ENCODE peak calls at places on chromosomes 1 and 21, in seven cellular contexts. Z, V, A, I, S, R and U are unnamed samples.

GRCh38 chr21:45872471-45872870 is 109.1 kb upstream of the COL6A1 start:
- DNase-seq in Z (no peak), A (no peak), R (no peak), S (no peak), V (no peak), I (no peak), U (no peak)

GRCh38 chr1:8473892-8474300 is 156.0 kb downstream of the SLC45A1 start:
- DNase-seq in Z (no peak), I (no peak), A (peak), R (no peak), S (no peak), V (no peak), U (no peak)

GRCh38 chr1:219582865-219583264 is 30.0 kb downstream of the ZC3H11B start:
- DNase-seq in R (no peak), Z (no peak), S (no peak), V (no peak), I (no peak), A (no peak), U (no peak)

GRCh38 chr1:41175546-41175945 is 66.6 kb downstream of the SCMH1 start:
- DNase-seq in S (no peak), I (no peak), V (no peak), R (peak), Z (no peak), A (no peak), U (no peak)

GRCh38 chr21:45698493-45698947 is 55.0 kb downstream of the PCBP3 start:
- DNase-seq in A (peak), S (no peak), I (peak), Z (no peak), V (no peak), R (no peak), U (no peak)

GRCh38 chr1:52636701-52637695 is 4.0 kb downstream of the SHISAL2A start:
- DNase-seq in I (no peak), S (no peak), A (no peak), V (peak), R (no peak), Z (no peak), U (no peak)

GRCh38 chr1:232226197-232226681 is 403.7 kb downstream of the SIPA1L2 start:
- DNase-seq in A (no peak), Z (peak), S (peak), I (peak), R (peak), V (peak), U (peak)

GRCh38 chr1:224357626-224358124 is 996 bp downstream of the CNIH4 start:
- DNase-seq in R (no peak), Z (peak), V (no peak), S (no peak), I (peak), A (no peak), U (peak)

GRCh38 chr21:41845310-41846032 is 33.7 kb downstream of the PRDM15 start:
- DNase-seq in I (no peak), R (no peak), Z (no peak), V (no peak), A (no peak), S (no peak), U (no peak)

GRCh38 chr1:56819393-56819899 is at the start of gene FYB2:
- DNase-seq in A (no peak), Z (peak), V (no peak), R (no peak), S (peak), I (no peak), U (no peak)

GRCh38 chr1:230548997-230549396 is 93.3 kb upstream of the COG2 start:
- DNase-seq in Z (no peak), A (peak), I (no peak), V (no peak), S (peak), R (peak), U (peak)

GRCh38 chr1:24415334-24415909 is at the start of gene NIPAL3:
- DNase-seq in Z (peak), R (peak), I (peak), A (peak), S (peak), V (peak), U (peak)

GRCh38 chr1:235239821-235240220 is 78.8 kb upstream of the RBM34 start:
- DNase-seq in V (no peak), Z (no peak), I (no peak), A (no peak), S (no peak), R (no peak), U (no peak)

GRCh38 chr1:229664133-229664689 is 38.2 kb downstream of the URB2 start:
- DNase-seq in R (no peak), I (no peak), Z (peak), V (peak), S (no peak), A (no peak), U (peak)

GRCh38 chr21:36212513-36212780 is 55.8 kb downstream of the DOP1B start:
- DNase-seq in V (no peak), Z (no peak), S (no peak), I (no peak), A (no peak), R (no peak), U (no peak)

GRCh38 chr1:235642943-235643371 is 6.6 kb downstream of the GNG4 start:
- DNase-seq in I (no peak), V (no peak), A (no peak), S (no peak), Z (peak), R (no peak), U (no peak)

GRCh38 chr1:25645641-25646400 is 29.2 kb downstream of the MAN1C1 start:
- DNase-seq in V (no peak), R (no peak), I (no peak), Z (no peak), S (no peak), A (peak), U (no peak)

GRCh38 chr1:116290085-116290670 is 82.9 kb upstream of the ATP1A1 start:
- DNase-seq in I (no peak), V (no peak), R (no peak), Z (no peak), S (no peak), A (no peak), U (no peak)

GRCh38 chr21:33561373-33561772 is 18.5 kb downstream of the SON start:
- DNase-seq in I (peak), Z (no peak), A (no peak), S (no peak), R (no peak), V (no peak), U (no peak)

GRCh38 chr1:162284206-162284955 is 92.3 kb downstream of the SPATA46 start:
- DNase-seq in Z (no peak), S (no peak), R (no peak), V (no peak), I (no peak), A (no peak), U (no peak)

GRCh38 chr1:198465201-198466144 is 75.0 kb downstream of the ATP6V1G3 start:
- DNase-seq in A (peak), S (peak), V (no peak), Z (no peak), I (peak), R (peak), U (peak)

GRCh38 chr1:232378266-232379041 is 251.5 kb downstream of the SIPA1L2 start:
- DNase-seq in R (no peak), I (no peak), A (no peak), Z (no peak), V (no peak), S (peak), U (peak)

GRCh38 chr21:37207441-37208009 is 59.6 kb downstream of the VPS26C start:
- DNase-seq in S (no peak), R (no peak), I (no peak), A (no peak), V (no peak), Z (no peak), U (no peak)